ENCODE peak calls at places on chromosomes 5 and 9, in seven cellular contexts. One of them, this sample, is unnamed.

GRCh38 chr5:169149317-169149716 is 151.6 kb downstream of the SLIT3 start:
- DNase-seq in heart right ventricle: no peak
- DNase-seq in right cardiac atrium: no peak
- DNase-seq in upper lobe of left lung: no peak
- DNase-seq in left lung: no peak
- DNase-seq in spleen: no peak
- DNase-seq in uterus: no peak
- DNase-seq in this sample: no peak

GRCh38 chr9:15329539-15330109 is 22.6 kb upstream of the TTC39B start:
- DNase-seq in heart right ventricle: no peak
- DNase-seq in right cardiac atrium: no peak
- DNase-seq in upper lobe of left lung: no peak
- DNase-seq in left lung: no peak
- DNase-seq in spleen: no peak
- DNase-seq in uterus: no peak
- DNase-seq in this sample: no peak

GRCh38 chr5:155728146-155728856 is 598.7 kb upstream of the SGCD start:
- DNase-seq in heart right ventricle: peak
- DNase-seq in right cardiac atrium: peak
- DNase-seq in upper lobe of left lung: peak
- DNase-seq in left lung: peak
- DNase-seq in spleen: peak
- DNase-seq in uterus: peak
- DNase-seq in this sample: peak

GRCh38 chr5:53287573-53287972 is 178.0 kb upstream of the MOCS2 start:
- DNase-seq in heart right ventricle: no peak
- DNase-seq in right cardiac atrium: no peak
- DNase-seq in upper lobe of left lung: no peak
- DNase-seq in left lung: no peak
- DNase-seq in spleen: no peak
- DNase-seq in uterus: no peak
- DNase-seq in this sample: no peak

GRCh38 chr5:5711112-5711511 is 288.6 kb downstream of the ICE1 start:
- DNase-seq in heart right ventricle: no peak
- DNase-seq in right cardiac atrium: no peak
- DNase-seq in upper lobe of left lung: no peak
- DNase-seq in left lung: no peak
- DNase-seq in spleen: no peak
- DNase-seq in uterus: no peak
- DNase-seq in this sample: no peak

GRCh38 chr5:143650296-143650695 is 161.7 kb upstream of the HMHB1 start:
- DNase-seq in heart right ventricle: peak
- DNase-seq in right cardiac atrium: peak
- DNase-seq in upper lobe of left lung: no peak
- DNase-seq in left lung: no peak
- DNase-seq in spleen: no peak
- DNase-seq in uterus: no peak
- DNase-seq in this sample: no peak

GRCh38 chr9:35723426-35723825 is 8.6 kb downstream of the TLN1 start:
- DNase-seq in heart right ventricle: no peak
- DNase-seq in right cardiac atrium: no peak
- DNase-seq in upper lobe of left lung: no peak
- DNase-seq in left lung: no peak
- DNase-seq in spleen: no peak
- DNase-seq in uterus: no peak
- DNase-seq in this sample: no peak

GRCh38 chr5:66072031-66072430 is 72.1 kb upstream of the SREK1 start:
- DNase-seq in heart right ventricle: no peak
- DNase-seq in right cardiac atrium: no peak
- DNase-seq in upper lobe of left lung: no peak
- DNase-seq in left lung: no peak
- DNase-seq in spleen: no peak
- DNase-seq in uterus: no peak
- DNase-seq in this sample: no peak

GRCh38 chr9:17398351-17398750 is 180.5 kb upstream of the SH3GL2 start:
- DNase-seq in heart right ventricle: no peak
- DNase-seq in right cardiac atrium: no peak
- DNase-seq in upper lobe of left lung: no peak
- DNase-seq in left lung: no peak
- DNase-seq in spleen: no peak
- DNase-seq in uterus: no peak
- DNase-seq in this sample: no peak

GRCh38 chr9:27413507-27414214 is 110.4 kb upstream of the IFNK start:
- DNase-seq in heart right ventricle: no peak
- DNase-seq in right cardiac atrium: no peak
- DNase-seq in upper lobe of left lung: no peak
- DNase-seq in left lung: no peak
- DNase-seq in spleen: no peak
- DNase-seq in uterus: no peak
- DNase-seq in this sample: no peak
- H3K4me3 ChIP-seq in heart right ventricle: no peak
- H3K4me3 ChIP-seq in right cardiac atrium: peak
- H3K4me3 ChIP-seq in upper lobe of left lung: peak
- H3K4me3 ChIP-seq in left lung: no peak
- H3K4me3 ChIP-seq in spleen: peak
- H3K4me3 ChIP-seq in uterus: peak
- H3K4me3 ChIP-seq in this sample: peak

GRCh38 chr5:160174290-160174689 is 55.0 kb upstream of the FABP6 start:
- DNase-seq in heart right ventricle: no peak
- DNase-seq in right cardiac atrium: no peak
- DNase-seq in upper lobe of left lung: no peak
- DNase-seq in left lung: no peak
- DNase-seq in spleen: no peak
- DNase-seq in uterus: no peak
- DNase-seq in this sample: no peak
- H3K27ac ChIP-seq in heart right ventricle: no peak
- H3K27ac ChIP-seq in right cardiac atrium: no peak
- H3K27ac ChIP-seq in upper lobe of left lung: no peak
- H3K27ac ChIP-seq in left lung: no peak
- H3K27ac ChIP-seq in spleen: no peak
- H3K27ac ChIP-seq in uterus: peak
- H3K27ac ChIP-seq in this sample: no peak

GRCh38 chr5:80238778-80239679 is 16.8 kb downstream of the SERINC5 start:
- DNase-seq in heart right ventricle: peak
- DNase-seq in right cardiac atrium: peak
- DNase-seq in upper lobe of left lung: peak
- DNase-seq in left lung: no peak
- DNase-seq in spleen: no peak
- DNase-seq in uterus: peak
- DNase-seq in this sample: peak
- H3K4me3 ChIP-seq in heart right ventricle: no peak
- H3K4me3 ChIP-seq in right cardiac atrium: no peak
- H3K4me3 ChIP-seq in upper lobe of left lung: no peak
- H3K4me3 ChIP-seq in left lung: no peak
- H3K4me3 ChIP-seq in spleen: no peak
- H3K4me3 ChIP-seq in uterus: no peak
- H3K4me3 ChIP-seq in this sample: peak

GRCh38 chr5:159774476-159775031 is 141.7 kb upstream of the ADRA1B start:
- DNase-seq in heart right ventricle: no peak
- DNase-seq in right cardiac atrium: no peak
- DNase-seq in upper lobe of left lung: no peak
- DNase-seq in left lung: no peak
- DNase-seq in spleen: no peak
- DNase-seq in uterus: no peak
- DNase-seq in this sample: no peak
- H3K27ac ChIP-seq in heart right ventricle: no peak
- H3K27ac ChIP-seq in right cardiac atrium: no peak
- H3K27ac ChIP-seq in upper lobe of left lung: no peak
- H3K27ac ChIP-seq in left lung: no peak
- H3K27ac ChIP-seq in spleen: no peak
- H3K27ac ChIP-seq in uterus: no peak
- H3K27ac ChIP-seq in this sample: no peak

This sample was measured in psoas muscle.